ENCODE peak calls at places on chromosomes 12 and 14, in seven cellular contexts. One of them, this sample, is unnamed. For H3K4me1, the result is how much of the 10 kb centered on the place peaks cover.

GRCh38 chr12:54356951-54357356 is 7.3 kb downstream of the GPR84 start:
- DNase-seq in endothelial cell of umbilical vein: no peak
- DNase-seq in PC-3: no peak
- DNase-seq in IMR-90: no peak
- DNase-seq in psoas muscle: no peak
- DNase-seq in Karpas-422: no peak
- DNase-seq in ovary: no peak
- DNase-seq in this sample: no peak

GRCh38 chr12:113874999-113875561 is 91.0 kb downstream of the RBM19 start:
- DNase-seq in endothelial cell of umbilical vein: no peak
- DNase-seq in PC-3: peak
- DNase-seq in IMR-90: peak
- DNase-seq in psoas muscle: no peak
- DNase-seq in Karpas-422: no peak
- DNase-seq in ovary: no peak
- DNase-seq in this sample: no peak

GRCh38 chr12:76495556-76495955 is 64.0 kb downstream of the OSBPL8 start:
- DNase-seq in endothelial cell of umbilical vein: no peak
- DNase-seq in PC-3: no peak
- DNase-seq in IMR-90: no peak
- DNase-seq in psoas muscle: no peak
- DNase-seq in Karpas-422: no peak
- DNase-seq in ovary: no peak
- DNase-seq in this sample: no peak

GRCh38 chr12:124609041-124609984 is 41.9 kb upstream of the NCOR2 start:
- DNase-seq in endothelial cell of umbilical vein: peak
- DNase-seq in PC-3: peak
- DNase-seq in IMR-90: peak
- DNase-seq in psoas muscle: peak
- DNase-seq in Karpas-422: peak
- DNase-seq in ovary: peak
- DNase-seq in this sample: peak

GRCh38 chr14:90510208-90510607 is 113.4 kb downstream of the CALM1 start:
- DNase-seq in endothelial cell of umbilical vein: no peak
- DNase-seq in PC-3: peak
- DNase-seq in IMR-90: no peak
- DNase-seq in psoas muscle: no peak
- DNase-seq in Karpas-422: no peak
- DNase-seq in ovary: no peak
- DNase-seq in this sample: peak

GRCh38 chr12:102763016-102763415 is 154.0 kb downstream of the PAH start:
- DNase-seq in endothelial cell of umbilical vein: no peak
- DNase-seq in PC-3: no peak
- DNase-seq in IMR-90: no peak
- DNase-seq in psoas muscle: no peak
- DNase-seq in Karpas-422: no peak
- DNase-seq in ovary: no peak
- DNase-seq in this sample: no peak

GRCh38 chr12:18782827-18783226 is 44.9 kb downstream of the CAPZA3 start:
- DNase-seq in endothelial cell of umbilical vein: no peak
- DNase-seq in PC-3: no peak
- DNase-seq in IMR-90: peak
- DNase-seq in psoas muscle: no peak
- DNase-seq in Karpas-422: no peak
- DNase-seq in ovary: no peak
- DNase-seq in this sample: no peak

GRCh38 chr14:35965425-35965824 is 139.3 kb downstream of the BRMS1L start:
- DNase-seq in endothelial cell of umbilical vein: no peak
- DNase-seq in PC-3: no peak
- DNase-seq in IMR-90: no peak
- DNase-seq in psoas muscle: no peak
- DNase-seq in Karpas-422: no peak
- DNase-seq in ovary: no peak
- DNase-seq in this sample: no peak

GRCh38 chr12:165862-166368 is 48.0 kb downstream of the SLC6A12 start:
- DNase-seq in endothelial cell of umbilical vein: no peak
- DNase-seq in PC-3: no peak
- DNase-seq in IMR-90: no peak
- DNase-seq in psoas muscle: no peak
- DNase-seq in Karpas-422: no peak
- DNase-seq in ovary: no peak
- DNase-seq in this sample: no peak

GRCh38 chr12:169528-170360 is 44.2 kb downstream of the SLC6A12 start:
- DNase-seq in endothelial cell of umbilical vein: no peak
- DNase-seq in PC-3: no peak
- DNase-seq in IMR-90: no peak
- DNase-seq in psoas muscle: no peak
- DNase-seq in Karpas-422: peak
- DNase-seq in ovary: no peak
- DNase-seq in this sample: no peak

GRCh38 chr12:168763-169525 is 45.0 kb downstream of the SLC6A12 start:
- DNase-seq in endothelial cell of umbilical vein: no peak
- DNase-seq in PC-3: no peak
- DNase-seq in IMR-90: peak
- DNase-seq in psoas muscle: no peak
- DNase-seq in Karpas-422: no peak
- DNase-seq in ovary: no peak
- DNase-seq in this sample: no peak

GRCh38 chr12:166425-167091 is 47.4 kb downstream of the SLC6A12 start:
- DNase-seq in endothelial cell of umbilical vein: no peak
- DNase-seq in PC-3: no peak
- DNase-seq in IMR-90: no peak
- DNase-seq in psoas muscle: no peak
- DNase-seq in Karpas-422: no peak
- DNase-seq in ovary: no peak
- DNase-seq in this sample: no peak

DNA sequence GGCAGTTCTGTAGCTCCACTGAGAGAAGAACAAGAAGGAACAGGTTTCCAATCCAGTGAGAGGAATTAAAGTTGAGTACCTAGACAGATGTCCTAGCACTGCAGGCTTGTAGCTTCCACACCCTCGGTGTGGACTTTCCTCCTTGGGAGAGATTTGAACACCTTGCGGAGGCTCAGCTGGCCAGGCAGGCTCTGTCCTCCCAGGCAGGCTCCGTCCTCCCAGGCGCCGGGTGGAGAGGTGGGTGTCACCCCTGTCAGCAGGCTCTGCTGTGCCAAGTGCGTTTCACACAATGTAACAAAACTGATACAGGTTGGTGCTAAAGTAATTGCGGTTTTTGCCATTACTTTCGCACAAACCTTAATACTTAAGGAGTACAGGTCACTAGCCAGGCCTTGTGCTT is 45.8 kb downstream of the SLC6A12 start:
- DNase-seq in endothelial cell of umbilical vein: no peak
- DNase-seq in PC-3: no peak
- DNase-seq in IMR-90: no peak
- DNase-seq in psoas muscle: no peak
- DNase-seq in Karpas-422: no peak
- DNase-seq in ovary: no peak
- DNase-seq in this sample: no peak
- H3K4me1 ChIP-seq in endothelial cell of umbilical vein: under half
- H3K4me1 ChIP-seq in PC-3: under half
- H3K4me1 ChIP-seq in IMR-90: under half
- H3K4me1 ChIP-seq in psoas muscle: under half
- H3K4me1 ChIP-seq in Karpas-422: under half
- H3K4me1 ChIP-seq in ovary: under half
- H3K4me1 ChIP-seq in this sample: under half

GRCh38 chr12:108564724-108565123 is 2.3 kb downstream of the ISCU start:
- DNase-seq in endothelial cell of umbilical vein: no peak
- DNase-seq in PC-3: no peak
- DNase-seq in IMR-90: no peak
- DNase-seq in psoas muscle: no peak
- DNase-seq in Karpas-422: no peak
- DNase-seq in ovary: no peak
- DNase-seq in this sample: no peak

GRCh38 chr12:108565976-108566375 is 3.6 kb downstream of the ISCU start:
- DNase-seq in endothelial cell of umbilical vein: peak
- DNase-seq in PC-3: peak
- DNase-seq in IMR-90: peak
- DNase-seq in psoas muscle: peak
- DNase-seq in Karpas-422: peak
- DNase-seq in ovary: peak
- DNase-seq in this sample: peak

GRCh38 chr12:108567974-108568652 is 5.7 kb downstream of the ISCU start:
- DNase-seq in endothelial cell of umbilical vein: peak
- DNase-seq in PC-3: no peak
- DNase-seq in IMR-90: peak
- DNase-seq in psoas muscle: no peak
- DNase-seq in Karpas-422: no peak
- DNase-seq in ovary: no peak
- DNase-seq in this sample: no peak

GRCh38 chr12:108567388-108567787 is 5.0 kb downstream of the ISCU start:
- DNase-seq in endothelial cell of umbilical vein: no peak
- DNase-seq in PC-3: no peak
- DNase-seq in IMR-90: no peak
- DNase-seq in psoas muscle: no peak
- DNase-seq in Karpas-422: no peak
- DNase-seq in ovary: no peak
- DNase-seq in this sample: no peak

DNA sequence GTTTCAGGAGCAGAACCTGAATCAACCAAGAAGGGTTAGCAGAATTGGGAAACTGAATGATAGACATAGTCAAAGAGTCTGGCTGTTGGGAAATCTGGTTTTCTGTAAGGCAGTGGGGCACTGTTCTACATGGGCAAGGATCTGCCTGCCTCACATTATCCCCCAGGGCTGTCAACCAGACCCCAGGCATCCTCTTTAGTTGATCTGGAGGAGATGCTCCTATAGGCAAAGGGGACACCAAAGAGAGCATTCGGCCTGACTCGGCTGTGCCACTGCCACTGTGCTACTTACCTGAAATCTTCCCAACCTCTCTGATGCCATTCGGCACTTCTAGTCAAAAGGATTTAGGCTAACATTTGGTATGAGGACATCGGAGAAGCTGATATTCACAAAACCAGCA is 4.1 kb downstream of the ISCU start:
- DNase-seq in endothelial cell of umbilical vein: no peak
- DNase-seq in PC-3: no peak
- DNase-seq in IMR-90: no peak
- DNase-seq in psoas muscle: no peak
- DNase-seq in Karpas-422: no peak
- DNase-seq in ovary: no peak
- DNase-seq in this sample: no peak
- H3K4me1 ChIP-seq in endothelial cell of umbilical vein: under half
- H3K4me1 ChIP-seq in PC-3: under half
- H3K4me1 ChIP-seq in IMR-90: under half
- H3K4me1 ChIP-seq in psoas muscle: under half
- H3K4me1 ChIP-seq in Karpas-422: under half
- H3K4me1 ChIP-seq in ovary: under half
- H3K4me1 ChIP-seq in this sample: under half

GRCh38 chr12:89162704-89163261 is 189.5 kb downstream of the DUSP6 start:
- DNase-seq in endothelial cell of umbilical vein: peak
- DNase-seq in PC-3: peak
- DNase-seq in IMR-90: peak
- DNase-seq in psoas muscle: peak
- DNase-seq in Karpas-422: no peak
- DNase-seq in ovary: peak
- DNase-seq in this sample: no peak

GRCh38 chr12:89167986-89168385 is 184.3 kb downstream of the DUSP6 start:
- DNase-seq in endothelial cell of umbilical vein: no peak
- DNase-seq in PC-3: no peak
- DNase-seq in IMR-90: no peak
- DNase-seq in psoas muscle: no peak
- DNase-seq in Karpas-422: no peak
- DNase-seq in ovary: no peak
- DNase-seq in this sample: no peak

GRCh38 chr12:89161553-89161952 is 190.7 kb downstream of the DUSP6 start:
- DNase-seq in endothelial cell of umbilical vein: no peak
- DNase-seq in PC-3: no peak
- DNase-seq in IMR-90: no peak
- DNase-seq in psoas muscle: no peak
- DNase-seq in Karpas-422: no peak
- DNase-seq in ovary: no peak
- DNase-seq in this sample: no peak

GRCh38 chr12:89163918-89164317 is 188.4 kb downstream of the DUSP6 start:
- DNase-seq in endothelial cell of umbilical vein: peak
- DNase-seq in PC-3: peak
- DNase-seq in IMR-90: no peak
- DNase-seq in psoas muscle: no peak
- DNase-seq in Karpas-422: no peak
- DNase-seq in ovary: no peak
- DNase-seq in this sample: no peak

DNA sequence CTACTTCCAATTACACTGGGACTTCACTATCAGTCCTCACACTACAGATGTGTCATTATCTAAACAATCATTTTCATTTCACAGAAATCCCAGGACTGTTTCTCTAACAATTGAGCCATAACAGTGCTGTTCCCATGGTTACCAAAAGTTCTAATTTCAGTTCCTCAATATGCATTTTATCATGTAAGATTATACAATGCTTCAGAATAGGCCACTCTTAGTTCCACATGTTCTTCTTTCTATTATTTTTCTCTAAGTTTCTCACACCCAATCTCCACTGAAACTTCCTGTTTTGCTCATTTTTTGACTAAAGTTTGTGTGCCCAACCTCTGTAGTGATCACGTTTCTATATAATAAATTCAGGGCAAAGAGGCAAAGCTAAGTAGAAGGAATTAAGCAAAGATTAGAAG is 185.8 kb downstream of the DUSP6 start:
- DNase-seq in endothelial cell of umbilical vein: peak
- DNase-seq in PC-3: peak
- DNase-seq in IMR-90: peak
- DNase-seq in psoas muscle: no peak
- DNase-seq in Karpas-422: peak
- DNase-seq in ovary: no peak
- DNase-seq in this sample: no peak
- H3K4me1 ChIP-seq in endothelial cell of umbilical vein: under half
- H3K4me1 ChIP-seq in PC-3: under half
- H3K4me1 ChIP-seq in IMR-90: under half
- H3K4me1 ChIP-seq in psoas muscle: under half
- H3K4me1 ChIP-seq in Karpas-422: under half
- H3K4me1 ChIP-seq in ovary: under half
- H3K4me1 ChIP-seq in this sample: under half

GRCh38 chr12:8035440-8036010 is 3.0 kb downstream of the FOXJ2 start:
- DNase-seq in endothelial cell of umbilical vein: no peak
- DNase-seq in PC-3: no peak
- DNase-seq in IMR-90: peak
- DNase-seq in psoas muscle: no peak
- DNase-seq in Karpas-422: no peak
- DNase-seq in ovary: no peak
- DNase-seq in this sample: no peak

GRCh38 chr12:8037046-8037663 is 4.6 kb downstream of the FOXJ2 start:
- DNase-seq in endothelial cell of umbilical vein: no peak
- DNase-seq in PC-3: no peak
- DNase-seq in IMR-90: no peak
- DNase-seq in psoas muscle: no peak
- DNase-seq in Karpas-422: peak
- DNase-seq in ovary: no peak
- DNase-seq in this sample: no peak

GRCh38 chr12:8036366-8036765 is 3.9 kb downstream of the FOXJ2 start:
- DNase-seq in endothelial cell of umbilical vein: no peak
- DNase-seq in PC-3: no peak
- DNase-seq in IMR-90: no peak
- DNase-seq in psoas muscle: peak
- DNase-seq in Karpas-422: no peak
- DNase-seq in ovary: no peak
- DNase-seq in this sample: no peak

GRCh38 chr12:8038659-8039114 is 6.2 kb downstream of the FOXJ2 start:
- DNase-seq in endothelial cell of umbilical vein: peak
- DNase-seq in PC-3: no peak
- DNase-seq in IMR-90: peak
- DNase-seq in psoas muscle: peak
- DNase-seq in Karpas-422: no peak
- DNase-seq in ovary: no peak
- DNase-seq in this sample: peak

DNA sequence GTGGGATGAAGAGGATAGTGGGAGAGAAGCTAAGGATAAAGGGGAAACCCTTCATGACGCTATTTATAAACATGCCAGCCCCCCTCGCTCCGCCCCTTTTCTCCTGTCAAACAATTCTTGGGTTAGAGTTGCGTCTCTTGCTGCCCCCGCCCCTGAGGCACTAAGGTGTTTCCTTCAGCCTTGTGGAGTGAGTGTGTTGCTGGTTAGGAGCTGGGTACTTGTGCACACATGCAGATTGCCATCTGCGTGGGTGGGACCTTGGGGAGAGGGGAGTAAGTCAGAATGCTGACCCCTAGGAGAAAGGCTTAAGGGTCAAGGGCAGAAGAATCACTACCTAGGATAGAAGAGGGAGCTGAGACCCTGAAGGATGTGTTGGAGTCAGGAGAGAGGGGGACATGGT is 5.4 kb downstream of the FOXJ2 start:
- DNase-seq in endothelial cell of umbilical vein: no peak
- DNase-seq in PC-3: no peak
- DNase-seq in IMR-90: no peak
- DNase-seq in psoas muscle: no peak
- DNase-seq in Karpas-422: no peak
- DNase-seq in ovary: no peak
- DNase-seq in this sample: no peak
- H3K4me1 ChIP-seq in endothelial cell of umbilical vein: under half
- H3K4me1 ChIP-seq in PC-3: under half
- H3K4me1 ChIP-seq in IMR-90: under half
- H3K4me1 ChIP-seq in psoas muscle: half or more
- H3K4me1 ChIP-seq in Karpas-422: half or more
- H3K4me1 ChIP-seq in ovary: under half
- H3K4me1 ChIP-seq in this sample: under half

This sample was measured in kidney.